ENCODE peak calls at places on chromosome 6, in six cellular contexts. P is mesendoderm, G is brain microvascular endothelial cell, Z is IMR-90, O is psoas muscle, Y is kidney. V is an unnamed sample.

GRCh38 chr6:83511901-83512681 is at the start of gene PRSS35:
- DNase-seq in O (peak; percentile 58), Z (peak; percentile 48), G (peak; percentile 38), Y (peak; percentile 81), P (peak; percentile 95), V (no peak)

GRCh38 chr6:163232015-163232523 is 182.4 kb upstream of the QKI start:
- DNase-seq in O (no peak), P (no peak), Y (no peak), G (no peak), Z (no peak), V (no peak)

GRCh38 chr6:30766461-30767157 is 22.3 kb upstream of the IER3 start:
- DNase-seq in Z (no peak), O (no peak), G (no peak), P (no peak), Y (no peak), V (no peak)

GRCh38 chr6:75275067-75275466 is 9.5 kb downstream of the TMEM30A start:
- DNase-seq in P (no peak), Z (peak; percentile 97), O (no peak), G (peak; percentile 71), Y (no peak), V (peak; percentile 76)

GRCh38 chr6:105514306-105514705 is 111.4 kb upstream of the PREP start:
- DNase-seq in P (no peak), O (no peak), Z (no peak), G (no peak), Y (no peak), V (no peak)

GRCh38 chr6:107740496-107741190 is 83.5 kb downstream of the SCML4 start:
- DNase-seq in Z (no peak), G (no peak), O (no peak), Y (no peak), P (no peak), V (no peak)

GRCh38 chr6:159951772-159952171 is 17.1 kb upstream of the IGF2R start:
- DNase-seq in P (no peak), O (no peak), Y (no peak), G (no peak), Z (no peak), V (no peak)

GRCh38 chr6:170295519-170296422 is 4.9 kb upstream of the DLL1 start:
- DNase-seq in Z (no peak), O (no peak), P (peak; percentile 63), G (no peak), Y (peak; percentile 82), V (no peak)

GRCh38 chr6:10719386-10720228 is 3.3 kb upstream of the TMEM14C start:
- DNase-seq in O (peak; percentile 54), P (no peak), G (peak; percentile 14), Y (peak; percentile 74), Z (no peak), V (no peak)

GRCh38 chr6:22024973-22025467 is 271.8 kb downstream of the PRL start:
- DNase-seq in G (no peak), Y (no peak), Z (no peak), P (no peak), O (no peak), V (no peak)

GRCh38 chr6:39276379-39276995 is 37.7 kb downstream of the KCNK17 start:
- DNase-seq in Z (no peak), Y (no peak), O (no peak), P (no peak), G (no peak), V (no peak)

GRCh38 chr6:130912451-130912850 is 85.2 kb downstream of the SMLR1 start:
- DNase-seq in Y (no peak), G (no peak), P (no peak), O (no peak), Z (no peak), V (no peak)

GRCh38 chr6:82372656-82373055 is 9.0 kb downstream of the TPBG start:
- DNase-seq in O (no peak), Z (no peak), G (no peak), P (no peak), Y (no peak), V (no peak)

GRCh38 chr6:117947234-117947633 is 40.2 kb downstream of the SLC35F1 start:
- DNase-seq in P (no peak), Z (no peak), O (no peak), Y (no peak), G (no peak), V (no peak)

GRCh38 chr6:111219785-111220184 is 132.5 kb downstream of the SLC16A10 start:
- DNase-seq in G (no peak), Y (no peak), P (no peak), Z (no peak), O (no peak), V (no peak)

GRCh38 chr6:134482585-134483346 is 164.9 kb upstream of the SGK1 start:
- DNase-seq in O (no peak), Z (no peak), G (peak; percentile 20), Y (no peak), P (no peak), V (no peak)

GRCh38 chr6:169320013-169320412 is 66.4 kb upstream of the THBS2 start:
- DNase-seq in Z (peak; percentile 31), Y (no peak), O (no peak), G (no peak), P (no peak), V (no peak)

DNA sequence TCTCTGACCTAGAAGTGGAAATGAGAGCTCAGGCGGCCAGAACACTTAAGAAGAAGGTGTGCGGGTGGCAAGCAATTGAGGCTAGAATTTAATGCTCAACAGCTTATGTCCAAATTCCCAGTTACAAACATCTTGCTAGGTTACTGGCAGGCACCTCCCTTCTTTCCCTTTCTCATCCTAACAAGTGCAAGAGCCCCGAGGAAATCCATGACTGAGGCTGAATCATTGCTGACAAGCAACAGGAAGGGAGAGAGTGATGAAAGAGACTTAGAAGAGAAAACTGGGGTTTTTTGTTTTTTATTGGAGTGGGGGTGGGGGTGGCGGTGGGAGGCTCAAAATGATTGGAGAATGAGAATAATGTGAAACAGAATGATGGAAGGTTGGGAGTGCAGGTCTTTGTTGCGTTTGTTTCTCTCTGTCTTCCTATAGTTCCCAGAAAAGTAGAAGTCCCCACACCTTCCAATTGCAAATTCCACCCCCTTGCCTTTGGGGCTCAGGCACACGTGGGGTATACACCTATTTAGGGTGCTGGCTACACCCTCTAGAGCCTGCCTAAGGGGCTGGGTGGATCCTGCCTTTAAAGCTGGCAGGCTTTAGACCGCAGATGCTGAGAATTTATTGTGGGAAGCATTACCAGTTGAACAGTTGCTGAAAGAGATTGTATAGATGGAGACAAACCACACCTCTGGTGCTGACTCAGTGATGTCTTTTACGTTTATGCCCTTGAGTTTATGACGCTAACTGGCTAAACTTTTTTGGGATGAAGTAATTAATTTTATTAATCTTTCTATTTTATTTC is 1.4 kb downstream of the FAM83B start:
- DNase-seq in P (peak; percentile 30), G (no peak), Z (peak; percentile 74), Y (no peak), O (no peak), V (peak; percentile 86)
- H3K27ac ChIP-seq in P (no peak overlapping the region), G (no peak overlapping the region), Z (no peak overlapping the region), Y (peak overlapping the region; percentile 69), O (no peak overlapping the region), V (peak overlapping the region; percentile 96)

GRCh38 chr6:155967326-155967725 is 511.7 kb upstream of the NOX3 start:
- DNase-seq in G (no peak), Y (no peak), Z (no peak), P (no peak), O (no peak), V (no peak)
- H3K27ac ChIP-seq in G (no peak overlapping the region), Y (no peak overlapping the region), Z (no peak overlapping the region), P (no peak overlapping the region), O (no peak overlapping the region), V (no peak overlapping the region)

GRCh38 chr6:3687847-3688246 is 63.7 kb downstream of the PXDC1 start:
- DNase-seq in G (no peak), P (peak; percentile 26), O (no peak), Z (no peak), Y (no peak), V (no peak)

GRCh38 chr6:3678946-3679345 is 72.6 kb downstream of the PXDC1 start:
- DNase-seq in Z (no peak), O (no peak), Y (no peak), G (no peak), P (no peak), V (no peak)

GRCh38 chr6:3683331-3683730 is 68.2 kb downstream of the PXDC1 start:
- DNase-seq in P (no peak), G (no peak), Z (no peak), O (no peak), Y (no peak), V (no peak)
- H3K27ac ChIP-seq in P (no peak overlapping the region), G (no peak overlapping the region), Z (no peak overlapping the region), O (no peak overlapping the region), Y (no peak overlapping the region), V (no peak overlapping the region)

GRCh38 chr6:143775326-143775725 is 67.8 kb upstream of the LTV1 start:
- DNase-seq in Y (no peak), P (no peak), Z (no peak), G (no peak), O (no peak), V (no peak)
- H3K27ac ChIP-seq in Y (no peak overlapping the region), P (no peak overlapping the region), Z (no peak overlapping the region), G (no peak overlapping the region), O (no peak overlapping the region), V (no peak overlapping the region)

GRCh38 chr6:42974919-42975505 is 4.0 kb downstream of the PEX6 start:
- DNase-seq in O (no peak), Y (no peak), G (no peak), Z (no peak), P (no peak), V (no peak)
- H3K27ac ChIP-seq in O (no peak overlapping the region), Y (no peak overlapping the region), G (no peak overlapping the region), Z (no peak overlapping the region), P (no peak overlapping the region), V (no peak overlapping the region)

GRCh38 chr6:42140756-42141602 is 1.4 kb downstream of the C6orf132 start:
- DNase-seq in P (no peak), O (no peak), G (no peak), Z (no peak), Y (no peak), V (no peak)

GRCh38 chr6:42140051-42140450 is 2.4 kb downstream of the C6orf132 start:
- DNase-seq in Z (no peak), O (no peak), Y (no peak), G (no peak), P (no peak), V (peak; percentile 51)

GRCh38 chr6:42138630-42139619 is 3.5 kb downstream of the C6orf132 start:
- DNase-seq in Y (no peak), P (peak; percentile 85), Z (peak; percentile 42), G (no peak), O (no peak), V (no peak)

GRCh38 chr6:42142118-42142835 is at the start of gene C6orf132:
- DNase-seq in Y (peak; percentile 93), P (peak; percentile 74), O (no peak), Z (no peak), G (no peak), V (no peak)

GRCh38 chr6:42141603-42142117 is 760 bp downstream of the C6orf132 start:
- DNase-seq in O (no peak), Y (no peak), G (no peak), P (peak; percentile 49), Z (no peak), V (no peak)
- H3K27ac ChIP-seq in O (no peak overlapping the region), Y (no peak overlapping the region), G (peak overlapping the region; percentile 91), P (peak overlapping the region; percentile 64), Z (peak overlapping the region; percentile 95), V (peak overlapping the region; percentile 94)

GRCh38 chr6:138389551-138389950 is 11.8 kb downstream of the SMIM28 start:
- DNase-seq in P (no peak), G (no peak), O (no peak), Y (no peak), Z (no peak), V (no peak)
- H3K27ac ChIP-seq in P (no peak overlapping the region), G (no peak overlapping the region), O (no peak overlapping the region), Y (no peak overlapping the region), Z (no peak overlapping the region), V (no peak overlapping the region)